ENCODE peak calls at places on chromosomes 4 and X, in eight cellular contexts. Z is mammary epithelial cell; M is CD4-positive, alpha-beta memory T cell; B is K562; R is right lobe of liver; P is CD8-positive, alpha-beta memory T cell; U is cardiac muscle cell; G is heart left ventricle. Q is an unnamed sample.

GRCh38 chrX:110514498-110514897 is 155.8 kb downstream of the RTL9 start:
- DNase-seq in Z (no peak), M (no peak), B (no peak), R (no peak), P (no peak), U (no peak), G (no peak), Q (no peak)

GRCh38 chr4:38132140-38132673 is 172.0 kb downstream of the PTTG2 start:
- DNase-seq in Z (peak; percentile 99), M (peak; percentile 74), B (no peak), R (no peak), P (peak; percentile 85), U (peak; percentile 98), G (peak; percentile 56), Q (peak; percentile 76)

GRCh38 chrX:2262679-2263055 is 238.1 kb downstream of the DHRSX start:
- DNase-seq in Z (no peak), M (no peak), B (no peak), R (no peak), P (no peak), U (no peak), G (no peak), Q (no peak)

GRCh38 chrX:140439455-140439854 is 65.4 kb downstream of the SOX3 start:
- DNase-seq in Z (no peak), M (no peak), B (no peak), R (peak; percentile 22), P (no peak), U (no peak), G (no peak), Q (peak; percentile 50)

GRCh38 chr4:101025755-101026154 is 321.6 kb downstream of the PPP3CA start:
- DNase-seq in Z (no peak), M (no peak), B (no peak), R (no peak), P (no peak), U (no peak), G (no peak), Q (no peak)

GRCh38 chr4:48109413-48110263 is 24.4 kb downstream of the TXK start:
- DNase-seq in Z (peak; percentile 54), M (peak; percentile 49), B (no peak), R (no peak), P (no peak), U (peak; percentile 48), G (no peak), Q (no peak)

GRCh38 chr4:25030283-25031076 is at the start of gene LGI2:
- DNase-seq in Z (no peak), M (no peak), B (peak; percentile 30), R (peak; percentile 36), P (no peak), U (peak; percentile 45), G (peak; percentile 64), Q (peak; percentile 40)

GRCh38 chrX:76183289-76184057 is 10.6 kb downstream of the PBDC1 start:
- DNase-seq in Z (peak; percentile 63), M (no peak), B (no peak), R (no peak), P (no peak), U (peak; percentile 67), G (no peak), Q (no peak)

GRCh38 chrX:72306851-72307645 is 1.3 kb upstream of the CITED1 start:
- DNase-seq in Z (peak; percentile 70), M (peak; percentile 36), B (peak; percentile 35), R (peak; percentile 61), P (peak; percentile 49), U (peak; percentile 70), G (peak; percentile 40), Q (peak; percentile 66)

GRCh38 chr4:41632481-41633073 is 94.6 kb downstream of the LIMCH1 start:
- DNase-seq in Z (no peak), M (no peak), B (no peak), R (no peak), P (no peak), U (no peak), G (no peak), Q (no peak)

GRCh38 chr4:14262221-14262620 is 634.7 kb upstream of the BOD1L1 start:
- DNase-seq in Z (no peak), M (no peak), B (no peak), R (no peak), P (no peak), U (no peak), G (no peak), Q (no peak)

GRCh38 chr4:119581480-119581879 is 47.1 kb downstream of the PDE5A start:
- DNase-seq in Z (no peak), M (no peak), B (no peak), R (no peak), P (no peak), U (no peak), G (no peak), Q (no peak)

GRCh38 chr4:24003926-24004325 is 114.1 kb upstream of the PPARGC1A start:
- DNase-seq in Z (no peak), M (no peak), B (no peak), R (no peak), P (no peak), U (no peak), G (no peak), Q (no peak)

GRCh38 chrX:48770296-48770695 is 8.7 kb downstream of the GLOD5 start:
- DNase-seq in Z (no peak), M (no peak), B (no peak), R (no peak), P (no peak), U (no peak), G (no peak), Q (no peak)

GRCh38 chr4:26213317-26213716 is 107.5 kb upstream of the RBPJ start:
- DNase-seq in Z (no peak), M (no peak), B (no peak), R (no peak), P (no peak), U (no peak), G (no peak), Q (no peak)

GRCh38 chr4:173334085-173334890 is at the start of gene HMGB2:
- DNase-seq in Z (peak; percentile 100), M (peak; percentile 98), B (peak; percentile 98), R (peak; percentile 100), P (peak; percentile 100), U (peak; percentile 100), G (peak; percentile 100), Q (peak; percentile 100)

GRCh38 chr4:173333658-173334084 is 487 bp downstream of the HMGB2 start:
- DNase-seq in Z (no peak), M (no peak), B (peak; percentile 59), R (peak; percentile 73), P (peak; percentile 64), U (peak; percentile 45), G (peak; percentile 80), Q (peak; percentile 73)

GRCh38 chr4:173334891-173335754 is 965 bp upstream of the HMGB2 start:
- DNase-seq in Z (peak; percentile 86), M (no peak), B (peak; percentile 90), R (peak; percentile 68), P (peak; percentile 48), U (peak; percentile 85), G (peak; percentile 68), Q (peak; percentile 89)

GRCh38 chr4:173332963-173333657 is 1.0 kb downstream of the HMGB2 start:
- DNase-seq in Z (peak; percentile 55), M (peak; percentile 22), B (no peak), R (no peak), P (peak; percentile 49), U (peak; percentile 14), G (no peak), Q (no peak)

GRCh38 chr4:173337463-173337862 is 3.3 kb upstream of the HMGB2 start:
- DNase-seq in Z (no peak), M (no peak), B (no peak), R (no peak), P (no peak), U (no peak), G (no peak), Q (no peak)
- H3K4me3 ChIP-seq in Z (no peak overlapping the region), M (no peak overlapping the region), B (no peak overlapping the region), R (no peak overlapping the region), P (no peak overlapping the region), U (no peak overlapping the region), G (no peak overlapping the region), Q (no peak overlapping the region)

DNA sequence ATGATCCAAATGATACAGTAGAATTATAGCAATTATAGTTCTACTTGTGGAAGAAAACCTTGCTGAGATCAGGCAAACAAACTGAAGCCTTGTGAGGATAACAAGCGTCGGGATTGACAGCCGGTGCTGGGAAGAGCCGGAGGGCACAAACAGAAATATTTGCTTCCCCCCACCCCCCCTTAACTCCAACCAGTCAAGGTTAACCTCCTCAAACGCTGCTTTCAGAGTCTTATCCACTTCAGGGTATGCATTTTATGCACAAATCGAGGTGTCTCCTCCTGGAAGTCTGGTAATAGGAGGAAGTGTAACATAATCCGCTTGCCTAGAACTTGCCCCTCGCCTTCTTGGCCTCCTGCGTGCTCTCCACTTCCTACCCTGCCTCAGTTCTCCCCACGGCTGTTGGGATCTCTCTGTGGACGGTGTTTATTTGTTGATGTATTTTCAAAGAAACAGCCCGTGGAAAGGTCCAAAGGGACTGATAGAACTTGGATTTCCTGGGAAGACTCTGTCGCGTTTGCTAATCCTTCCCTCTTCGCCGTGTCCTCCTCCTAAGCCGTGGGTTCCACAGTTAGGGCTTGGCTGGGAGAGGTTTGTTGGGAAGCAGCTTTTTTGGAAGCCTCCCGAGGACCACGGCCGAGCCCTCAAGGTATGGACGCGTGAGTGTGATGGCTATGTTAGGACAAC is 4.1 kb upstream of the ARX start:
- DNase-seq in Z (no peak), M (no peak), B (no peak), R (no peak), P (no peak), U (no peak), G (no peak), Q (no peak)
- H3K27me3 ChIP-seq in Z (peaks cover 16% of the 10 kb centered on the region), M (peaks cover 34% of the 10 kb centered on the region), B (peaks cover 26% of the 10 kb centered on the region), R (peaks cover 44% of the 10 kb centered on the region), P (peaks cover 24% of the 10 kb centered on the region), U (peaks cover 100% of the 10 kb centered on the region), G (peaks cover 40% of the 10 kb centered on the region), Q (peaks cover 42% of the 10 kb centered on the region)

GRCh38 chrX:47361538-47362511 is 8.6 kb upstream of the ZNF157 start:
- DNase-seq in Z (peak; percentile 86), M (peak; percentile 24), B (peak; percentile 23), R (peak; percentile 36), P (peak; percentile 71), U (peak; percentile 97), G (peak; percentile 83), Q (peak; percentile 76)
- H3K4me3 ChIP-seq in Z (peak overlapping the region; percentile 44), M (no peak overlapping the region), B (no peak overlapping the region), R (no peak overlapping the region), P (no peak overlapping the region), U (peak overlapping the region; percentile 45), G (no peak overlapping the region), Q (peak overlapping the region; percentile 34)

DNA sequence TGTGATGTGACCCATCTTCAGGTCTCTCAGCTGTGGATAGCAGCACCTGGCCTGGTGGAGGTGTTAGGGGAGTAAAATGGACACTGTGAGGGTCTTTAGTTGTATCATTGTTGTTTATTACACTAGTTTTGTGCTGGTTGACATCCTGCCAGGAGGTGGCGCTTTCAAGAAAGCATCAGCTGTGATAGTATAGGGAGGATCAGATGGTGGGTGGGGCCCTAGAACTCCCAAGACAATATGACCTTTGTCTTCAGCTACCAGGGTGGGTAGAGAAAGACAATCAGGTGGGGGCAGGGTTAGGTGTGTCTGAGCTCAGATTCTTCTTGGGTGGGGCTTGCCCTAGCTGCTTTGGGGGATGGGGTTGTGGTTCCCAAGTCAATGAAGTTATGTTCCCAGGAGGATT is 162.8 kb downstream of the PPP1R2C start:
- DNase-seq in Z (peak; percentile 36), M (no peak), B (no peak), R (peak; percentile 20), P (no peak), U (peak; percentile 0), G (peak; percentile 4), Q (no peak)
- H3K27me3 ChIP-seq in Z (peaks cover 2% of the 10 kb centered on the region), M (no peaks in the 10 kb centered on the region), B (no peaks in the 10 kb centered on the region), R (peaks cover 4% of the 10 kb centered on the region), P (no peaks in the 10 kb centered on the region), U (no peaks in the 10 kb centered on the region), G (no peaks in the 10 kb centered on the region), Q (no peaks in the 10 kb centered on the region)

DNA sequence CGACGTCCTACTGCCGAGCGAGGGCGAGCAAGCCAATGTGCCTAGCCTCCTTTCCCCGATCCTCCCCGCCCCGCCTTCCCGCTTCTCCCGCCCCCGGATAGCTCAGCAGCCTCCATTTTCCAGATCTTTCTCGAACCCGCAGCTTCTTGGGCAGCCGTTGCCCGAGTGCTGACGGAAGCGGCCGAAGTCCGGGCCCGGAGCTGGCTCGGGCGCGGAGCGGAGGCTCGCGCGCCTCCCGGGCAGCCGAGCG is 172 bp upstream of the HSPA4L start:
- DNase-seq in Z (peak; percentile 87), M (no peak), B (peak; percentile 91), R (peak; percentile 90), P (no peak), U (peak; percentile 90), G (peak; percentile 83), Q (peak; percentile 78)
- H3K4me3 ChIP-seq in Z (peak overlapping the region; percentile 83), M (peak overlapping the region; percentile 57), B (peak overlapping the region; percentile 54), R (peak overlapping the region; percentile 59), P (peak overlapping the region; percentile 67), U (peak overlapping the region; percentile 55), G (peak overlapping the region; percentile 56), Q (peak overlapping the region; percentile 62)

Q was measured in MG63.